ENCODE peak calls at places on chromosomes 5 and 9, in five cellular contexts. W, Z, Y, T and J are unnamed samples.

GRCh38 chr5:41686191-41686590 is 175.8 kb upstream of the PLCXD3 start:
- DNase-seq in W (no peak), Z (no peak), Y (no peak), T (no peak), J (no peak)

GRCh38 chr5:11289208-11289607 is 528.2 kb upstream of the DAP start:
- DNase-seq in W (no peak), Z (no peak), Y (no peak), T (no peak), J (no peak)

GRCh38 chr9:23812673-23813072 is 13.4 kb downstream of the ELAVL2 start:
- DNase-seq in W (no peak), Z (no peak), Y (no peak), T (no peak), J (no peak)

GRCh38 chr9:136539427-136540412 is 6.1 kb downstream of the NOTCH1 start:
- DNase-seq in W (peak; percentile 83), Z (peak; percentile 93), Y (no peak), T (peak; percentile 43), J (no peak)

GRCh38 chr9:134205636-134206316 is 41.4 kb upstream of the RNU6ATAC start:
- DNase-seq in W (no peak), Z (peak; percentile 30), Y (no peak), T (peak; percentile 13), J (no peak)

GRCh38 chr5:95484421-95484820 is 70.4 kb downstream of the SKIC3 start:
- DNase-seq in W (no peak), Z (no peak), Y (no peak), T (no peak), J (no peak)

GRCh38 chr9:137463194-137463930 is 4.2 kb upstream of the NSMF start:
- DNase-seq in W (no peak), Z (no peak), Y (no peak), T (peak; percentile 27), J (no peak)

GRCh38 chr9:136833381-136834142 is 8.7 kb upstream of the AJM1 start:
- DNase-seq in W (no peak), Z (peak; percentile 31), Y (no peak), T (no peak), J (no peak)

GRCh38 chr5:150186137-150186536 is 3.7 kb upstream of the SLC6A7 start:
- DNase-seq in W (no peak), Z (no peak), Y (no peak), T (no peak), J (no peak)

GRCh38 chr5:150189728-150190502 is at the start of gene SLC6A7:
- DNase-seq in W (no peak), Z (no peak), Y (no peak), T (no peak), J (no peak)

GRCh38 chr5:150186796-150187356 is 3.0 kb upstream of the SLC6A7 start:
- DNase-seq in W (no peak), Z (no peak), Y (no peak), T (no peak), J (no peak)

GRCh38 chr5:150190503-150190973 is 676 bp downstream of the SLC6A7 start:
- DNase-seq in W (no peak), Z (no peak), Y (no peak), T (no peak), J (no peak)

GRCh38 chr5:150188146-150188842 is 1.6 kb upstream of the SLC6A7 start:
- DNase-seq in W (no peak), Z (no peak), Y (no peak), T (no peak), J (no peak)
- H3K27ac ChIP-seq in W (no peak overlapping the region), Z (no peak overlapping the region), Y (no peak overlapping the region), T (no peak overlapping the region), J (no peak overlapping the region)

DNA sequence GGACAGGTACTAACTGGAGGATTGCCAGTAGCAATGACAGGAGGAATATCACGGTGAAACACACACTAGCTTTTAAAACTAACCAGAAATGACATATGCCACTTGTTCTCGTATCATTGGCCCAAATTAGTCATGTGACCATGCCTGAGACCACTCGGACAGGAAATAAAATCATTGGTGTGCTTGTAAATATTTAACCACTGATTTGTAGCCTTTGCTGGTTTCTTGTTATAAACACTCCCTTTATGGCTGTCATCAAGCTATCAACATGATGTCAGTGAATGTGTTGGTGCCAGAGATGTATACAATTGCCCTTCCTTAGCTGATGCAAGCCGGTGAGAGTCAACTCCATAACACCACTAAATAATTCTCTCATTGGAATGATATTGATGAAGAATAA is 123.7 kb upstream of the ANKH start:
- DNase-seq in W (no peak), Z (no peak), Y (no peak), T (no peak), J (no peak)
- H3K27ac ChIP-seq in W (no peak overlapping the region), Z (no peak overlapping the region), Y (no peak overlapping the region), T (no peak overlapping the region), J (no peak overlapping the region)

DNA sequence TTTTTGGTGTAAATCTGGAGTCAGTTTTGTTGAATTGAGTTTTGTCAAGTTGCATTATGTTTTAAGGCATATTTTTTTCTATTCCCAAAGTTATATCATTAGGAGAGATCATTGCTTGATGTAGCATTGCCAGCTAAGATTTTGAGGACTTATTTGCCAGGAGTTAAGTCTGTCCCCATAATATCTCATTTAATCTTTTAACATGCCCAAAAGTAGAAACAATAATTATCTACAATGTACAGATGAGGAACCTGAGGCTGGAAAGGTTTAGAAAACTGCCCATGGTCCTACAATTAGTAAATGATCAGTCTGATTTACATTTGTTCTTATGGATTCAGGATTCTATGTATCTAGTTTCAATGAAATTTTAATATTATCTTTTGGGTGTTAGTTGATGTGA is 4.7 kb downstream of the NIPBL start:
- DNase-seq in W (no peak), Z (no peak), Y (no peak), T (no peak), J (no peak)
- H3K27ac ChIP-seq in W (no peak overlapping the region), Z (no peak overlapping the region), Y (no peak overlapping the region), T (no peak overlapping the region), J (no peak overlapping the region)

GRCh38 chr5:151198861-151199260 is 25.0 kb downstream of the CCDC69 start:
- DNase-seq in W (no peak), Z (no peak), Y (no peak), T (no peak), J (no peak)
- H3K27ac ChIP-seq in W (no peak overlapping the region), Z (no peak overlapping the region), Y (no peak overlapping the region), T (no peak overlapping the region), J (no peak overlapping the region)

GRCh38 chr5:134225780-134226440 is at the start of gene PPP2CA:
- DNase-seq in W (peak; percentile 99), Z (peak; percentile 99), Y (peak; percentile 99), T (peak; percentile 100), J (peak; percentile 100)

GRCh38 chr5:134226441-134227192 is 744 bp upstream of the PPP2CA start:
- DNase-seq in W (peak; percentile 87), Z (no peak), Y (no peak), T (no peak), J (no peak)

GRCh38 chr5:134224905-134225779 is 731 bp downstream of the PPP2CA start:
- DNase-seq in W (peak; percentile 57), Z (peak; percentile 79), Y (peak; percentile 67), T (peak; percentile 78), J (peak; percentile 88)

GRCh38 chr5:134227259-134227658 is 1.4 kb upstream of the PPP2CA start:
- DNase-seq in W (no peak), Z (no peak), Y (peak; percentile 39), T (peak; percentile 37), J (no peak)

GRCh38 chr5:134223406-134224251 is 2.2 kb downstream of the PPP2CA start:
- DNase-seq in W (no peak), Z (no peak), Y (no peak), T (no peak), J (peak; percentile 30)
- H3K27ac ChIP-seq in W (peak overlapping the region; percentile 100), Z (no peak overlapping the region), Y (no peak overlapping the region), T (no peak overlapping the region), J (peak overlapping the region; percentile 95)

GRCh38 chr5:78611161-78611605 is 37.4 kb downstream of the LHFPL2 start:
- DNase-seq in W (no peak), Z (no peak), Y (no peak), T (no peak), J (peak; percentile 51)
- H3K27ac ChIP-seq in W (peak overlapping the region; percentile 73), Z (no peak overlapping the region), Y (no peak overlapping the region), T (no peak overlapping the region), J (no peak overlapping the region)

DNA sequence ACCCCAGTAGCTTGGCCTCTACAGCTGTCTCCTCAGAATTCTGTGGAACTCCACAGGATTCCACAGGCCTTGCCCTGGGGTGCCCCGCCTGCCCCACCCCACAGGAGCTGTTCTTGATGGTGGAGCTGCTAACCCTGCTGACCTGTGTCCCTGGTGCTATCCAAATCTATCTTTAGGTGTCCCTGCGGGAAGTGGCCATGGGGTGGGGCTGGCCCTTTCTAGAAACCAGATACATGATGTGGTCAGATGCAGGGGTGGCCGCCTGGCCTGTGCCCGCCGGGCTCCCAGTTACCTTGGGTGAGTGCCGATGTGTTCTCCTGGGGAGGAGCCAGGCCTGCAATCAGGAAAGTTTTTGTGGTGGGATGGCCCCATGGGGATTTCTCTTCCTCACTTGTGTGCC is 34.2 kb downstream of the WNK2 start:
- DNase-seq in W (no peak), Z (peak; percentile 34), Y (no peak), T (no peak), J (no peak)
- H3K27ac ChIP-seq in W (no peak overlapping the region), Z (no peak overlapping the region), Y (no peak overlapping the region), T (no peak overlapping the region), J (no peak overlapping the region)

GRCh38 chr5:78377056-78377717 is 16.8 kb downstream of the SCAMP1 start:
- DNase-seq in W (no peak), Z (no peak), Y (no peak), T (no peak), J (no peak)
- H3K27ac ChIP-seq in W (peak overlapping the region; percentile 39), Z (no peak overlapping the region), Y (no peak overlapping the region), T (no peak overlapping the region), J (no peak overlapping the region)